ENCODE peak calls at places on chromosomes 4 and X, in ten cellular contexts. A, F, L, V, J, D, K, Y, G and C are unnamed samples.
A peak's percentile ranks its signal among the peaks of the same experiment; 100 is the strongest.

GRCh38 chr4:150411527-150411926 is 170.4 kb upstream of the MAB21L2 start:
- DNase-seq in D (peak; percentile 51), G (no peak), L (no peak), J (no peak), A (no peak), K (no peak), Y (no peak), F (peak; percentile 2), V (no peak), C (no peak)

GRCh38 chr4:33722254-33722653 is 2522.1 kb downstream of the ARAP2 start:
- DNase-seq in V (no peak), F (peak; percentile 85), K (no peak), G (no peak), L (no peak), A (no peak), J (no peak), D (no peak), Y (no peak), C (no peak)

GRCh38 chrX:17024896-17025295 is 78.4 kb downstream of the REPS2 start:
- DNase-seq in V (no peak), K (peak; percentile 51), G (peak; percentile 8), Y (no peak), A (no peak), L (no peak), F (no peak), D (no peak), J (peak; percentile 76), C (no peak)

GRCh38 chr4:89363156-89363555 is 55.6 kb upstream of the GPRIN3 start:
- DNase-seq in K (no peak), J (no peak), V (no peak), D (no peak), F (no peak), A (no peak), L (no peak), G (no peak), Y (no peak), C (no peak)

GRCh38 chrX:71056857-71057256 is 11.3 kb downstream of the SNX12 start:
- DNase-seq in F (no peak), V (no peak), D (no peak), Y (no peak), A (no peak), J (no peak), K (no peak), G (no peak), L (no peak), C (no peak)

GRCh38 chr4:177403746-177404145 is 38.5 kb downstream of the AGA start:
- DNase-seq in A (no peak), J (no peak), G (peak; percentile 7), D (no peak), L (no peak), Y (no peak), V (no peak), K (no peak), F (no peak), C (no peak)

GRCh38 chrX:2967998-2968909 is 38.1 kb upstream of the ARSH start:
- DNase-seq in A (no peak), K (no peak), G (peak; percentile 14), F (peak; percentile 50), D (peak; percentile 78), V (no peak), Y (no peak), L (peak; percentile 80), J (peak; percentile 57), C (peak; percentile 41)

GRCh38 chrX:71911731-71912050 is 1.0 kb downstream of the NHSL2 start:
- DNase-seq in K (no peak), A (no peak), Y (no peak), G (no peak), J (no peak), F (no peak), L (no peak), D (no peak), V (no peak), C (no peak)

GRCh38 chr4:118842055-118842454 is 6.1 kb upstream of the SEC24D start:
- DNase-seq in A (no peak), F (peak; percentile 62), V (no peak), L (no peak), G (no peak), K (no peak), Y (no peak), J (no peak), D (peak; percentile 27), C (no peak)

GRCh38 chr4:1008840-1009646 is 2.4 kb upstream of the FGFRL1 start:
- DNase-seq in L (no peak), F (no peak), V (no peak), G (peak; percentile 30), K (peak; percentile 74), A (no peak), D (no peak), J (peak; percentile 79), Y (peak; percentile 74), C (peak; percentile 42)

GRCh38 chr4:8688041-8688907 is 95.7 kb downstream of the CPZ start:
- DNase-seq in G (peak; percentile 8), L (no peak), J (peak; percentile 93), K (no peak), F (no peak), V (peak; percentile 58), A (no peak), D (peak; percentile 3), Y (peak; percentile 24), C (peak; percentile 29)

GRCh38 chr4:627347-627746 is 2.0 kb downstream of the PDE6B start:
- DNase-seq in K (peak; percentile 15), G (no peak), D (no peak), L (no peak), V (no peak), F (no peak), Y (no peak), A (no peak), J (no peak), C (no peak)

GRCh38 chr4:138967313-138967712 is 48.3 kb upstream of the NOCT start:
- DNase-seq in L (no peak), V (peak; percentile 50), K (no peak), G (no peak), A (peak; percentile 12), D (no peak), J (no peak), Y (no peak), F (no peak), C (no peak)

GRCh38 chr4:167775374-167775773 is 317.0 kb upstream of the ANXA10 start:
- DNase-seq in L (no peak), V (no peak), Y (no peak), F (peak; percentile 76), J (no peak), D (no peak), G (no peak), K (no peak), A (no peak), C (no peak)

DNA sequence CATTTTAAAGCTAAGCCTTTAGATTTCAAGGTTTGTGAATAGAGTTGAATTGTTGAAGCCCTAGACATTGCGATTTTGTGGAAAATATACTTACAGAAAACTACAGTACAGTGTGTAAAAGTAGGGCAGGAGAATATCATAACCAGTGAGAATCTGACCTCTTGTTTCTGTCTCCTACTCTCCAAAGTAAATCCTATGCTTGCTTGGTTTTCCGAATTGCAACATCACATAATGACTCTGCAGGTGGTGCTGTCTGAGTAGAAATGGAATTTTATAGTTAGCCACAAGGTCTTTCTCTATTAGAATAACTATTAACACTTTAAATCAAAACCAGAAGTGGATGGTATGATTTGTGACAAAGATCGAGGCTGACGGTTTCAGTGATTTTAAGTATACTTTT is 505.6 kb downstream of the RAPGEF2 start:
- DNase-seq in A (no peak), F (no peak), V (no peak), K (no peak), J (no peak), D (no peak), L (no peak), G (no peak), Y (no peak), C (no peak)
- TF ChIP-seq CTCF in A (no peak), F (no peak), V (no peak), K (no peak), J (no peak), D (no peak), L (no peak), G (peak; percentile 36), Y (no peak), C (no peak)

GRCh38 chrX:100368167-100368566 is 41.9 kb downstream of the PCDH19 start:
- DNase-seq in J (peak; percentile 70), Y (no peak), K (no peak), G (no peak), F (no peak), V (peak; percentile 11), D (no peak), L (no peak), A (no peak), C (peak; percentile 1)
- TF ChIP-seq CTCF in J (peak; percentile 84), Y (peak; percentile 21), K (peak; percentile 8), G (peak; percentile 12), F (no peak), V (no peak), D (peak; percentile 35), L (peak; percentile 22), A (peak; percentile 47), C (no peak)

DNA sequence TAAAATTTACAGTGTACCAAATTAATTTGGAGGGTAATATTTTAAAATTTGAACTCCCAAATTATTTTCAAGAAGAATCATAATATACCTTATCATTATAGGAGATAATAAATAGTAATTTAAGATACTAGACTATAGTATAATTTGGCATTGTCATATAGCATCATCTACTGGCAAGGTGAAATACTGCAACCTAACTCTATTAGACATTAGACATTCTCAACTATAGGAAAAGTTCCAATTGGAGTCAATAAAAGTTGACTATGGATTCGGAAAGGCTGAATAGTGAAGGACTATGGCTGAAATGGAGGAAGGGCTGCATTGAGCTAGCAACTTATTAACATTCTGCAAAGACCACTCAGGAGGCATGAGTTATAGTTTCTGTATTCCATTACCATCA is 113.0 kb downstream of the PRDM5 start:
- DNase-seq in Y (no peak), K (no peak), V (no peak), A (no peak), J (no peak), D (no peak), L (no peak), F (no peak), G (no peak), C (no peak)
- TF ChIP-seq CTCF in Y (peak; percentile 22), K (peak; percentile 45), V (no peak), A (peak; percentile 46), J (peak; percentile 65), D (peak; percentile 28), L (peak; percentile 22), F (no peak), G (no peak), C (peak; percentile 47)

GRCh38 chrX:51803833-51804232 is 60.6 kb downstream of the GSPT2 start:
- DNase-seq in D (no peak), A (no peak), K (no peak), Y (no peak), F (no peak), G (no peak), J (no peak), V (no peak), L (no peak), C (no peak)

GRCh38 chrX:51802917-51803688 is 59.9 kb downstream of the GSPT2 start:
- DNase-seq in J (peak; percentile 89), V (peak; percentile 36), D (peak; percentile 40), G (peak; percentile 54), Y (peak; percentile 52), K (peak; percentile 80), F (peak; percentile 46), L (no peak), A (peak; percentile 49), C (peak; percentile 75)

DNA sequence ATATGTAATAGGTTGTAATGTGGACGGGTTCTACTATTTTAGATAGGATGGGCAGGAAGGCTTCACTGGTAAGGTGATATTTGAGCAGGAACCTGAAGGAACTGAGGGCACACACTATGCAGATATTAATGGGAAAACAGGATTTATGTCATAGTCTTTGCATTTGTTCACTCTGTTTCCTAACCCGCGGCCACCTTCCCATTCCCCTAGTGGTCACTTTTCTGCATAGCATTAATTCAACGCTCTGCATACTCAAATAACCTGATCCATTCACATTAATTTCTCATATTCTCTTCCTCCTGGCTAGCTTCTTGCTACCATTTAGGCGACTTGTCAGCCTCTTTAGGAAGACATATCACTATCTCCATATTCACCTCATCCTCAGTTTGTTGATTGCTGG is 61.5 kb downstream of the GSPT2 start:
- DNase-seq in J (no peak), K (no peak), D (no peak), G (no peak), Y (no peak), F (no peak), V (no peak), L (no peak), A (no peak), C (no peak)
- TF ChIP-seq CTCF in J (peak; percentile 60), K (no peak), D (peak; percentile 33), G (no peak), Y (no peak), F (no peak), V (no peak), L (peak; percentile 12), A (no peak), C (no peak)